ENCODE peak calls at places on chromosomes 16 and 17, in four cellular contexts. One of them, this sample, is unnamed.

GRCh38 chr17:28086519-28086918 is 44.0 kb downstream of the NLK start:
- DNase-seq in heart right ventricle: no peak
- DNase-seq in left ventricle myocardium inferior: no peak
- DNase-seq in neural progenitor cell: no peak
- DNase-seq in this sample: no peak

GRCh38 chr17:35051579-35052239 is 11.8 kb downstream of the RFFL start:
- DNase-seq in neural progenitor cell: no peak
- DNase-seq in heart right ventricle: no peak
- DNase-seq in left ventricle myocardium inferior: no peak
- DNase-seq in this sample: no peak

GRCh38 chr17:83068641-83069570 is 10.5 kb upstream of the METRNL start:
- DNase-seq in left ventricle myocardium inferior: no peak
- DNase-seq in heart right ventricle: no peak
- DNase-seq in neural progenitor cell: no peak
- DNase-seq in this sample: no peak

GRCh38 chr17:31687505-31688126 is 171.4 kb downstream of the COPRS start:
- DNase-seq in heart right ventricle: no peak
- DNase-seq in neural progenitor cell: no peak
- DNase-seq in left ventricle myocardium inferior: no peak
- DNase-seq in this sample: no peak

GRCh38 chr17:44774271-44775135 is 15.7 kb downstream of the ADAM11 start:
- DNase-seq in neural progenitor cell: peak; percentile 96
- DNase-seq in left ventricle myocardium inferior: peak; percentile 88
- DNase-seq in heart right ventricle: peak; percentile 88
- DNase-seq in this sample: peak; percentile 83

GRCh38 chr17:74424117-74424516 is 7.8 kb upstream of the GPRC5C start:
- DNase-seq in left ventricle myocardium inferior: no peak
- DNase-seq in neural progenitor cell: no peak
- DNase-seq in heart right ventricle: no peak
- DNase-seq in this sample: no peak

GRCh38 chr17:50459756-50460155 is 8.9 kb downstream of the CHAD start:
- DNase-seq in left ventricle myocardium inferior: no peak
- DNase-seq in neural progenitor cell: no peak
- DNase-seq in heart right ventricle: no peak
- DNase-seq in this sample: no peak

GRCh38 chr17:6970992-6971391 is 24.9 kb upstream of the ALOX12 start:
- DNase-seq in left ventricle myocardium inferior: no peak
- DNase-seq in neural progenitor cell: no peak
- DNase-seq in heart right ventricle: no peak
- DNase-seq in this sample: no peak

GRCh38 chr16:22232277-22233049 is 26.4 kb downstream of the EEF2K start:
- DNase-seq in neural progenitor cell: no peak
- DNase-seq in left ventricle myocardium inferior: no peak
- DNase-seq in heart right ventricle: no peak
- DNase-seq in this sample: peak; percentile 78

GRCh38 chr17:5562661-5563360 is 21.5 kb downstream of the NLRP1 start:
- DNase-seq in neural progenitor cell: no peak
- DNase-seq in left ventricle myocardium inferior: no peak
- DNase-seq in heart right ventricle: no peak
- DNase-seq in this sample: no peak

GRCh38 chr17:45092932-45093430 is 31.9 kb downstream of the NMT1 start:
- DNase-seq in heart right ventricle: peak; percentile 77
- DNase-seq in left ventricle myocardium inferior: peak; percentile 81
- DNase-seq in neural progenitor cell: no peak
- DNase-seq in this sample: peak; percentile 91

GRCh38 chr17:42748906-42749798 is 4.3 kb upstream of the EZH1 start:
- DNase-seq in neural progenitor cell: no peak
- DNase-seq in left ventricle myocardium inferior: no peak
- DNase-seq in heart right ventricle: no peak
- DNase-seq in this sample: no peak

GRCh38 chr16:11327277-11328171 is 17.7 kb upstream of the RMI2 start:
- DNase-seq in heart right ventricle: peak; percentile 29
- DNase-seq in neural progenitor cell: no peak
- DNase-seq in left ventricle myocardium inferior: peak; percentile 40
- DNase-seq in this sample: no peak

GRCh38 chr17:37657202-37657601 is 14.0 kb upstream of the DDX52 start:
- DNase-seq in neural progenitor cell: no peak
- DNase-seq in heart right ventricle: no peak
- DNase-seq in left ventricle myocardium inferior: no peak
- DNase-seq in this sample: no peak

GRCh38 chr17:50428831-50429424 is 2.9 kb downstream of the ACSF2 start:
- DNase-seq in left ventricle myocardium inferior: no peak
- DNase-seq in heart right ventricle: no peak
- DNase-seq in neural progenitor cell: no peak
- DNase-seq in this sample: peak; percentile 82

GRCh38 chr17:53313746-53314145 is 509.0 kb upstream of the KIF2B start:
- DNase-seq in neural progenitor cell: no peak
- DNase-seq in heart right ventricle: no peak
- DNase-seq in left ventricle myocardium inferior: no peak
- DNase-seq in this sample: no peak

GRCh38 chr17:65093930-65094329 is 37.4 kb upstream of the GNA13 start:
- DNase-seq in neural progenitor cell: no peak
- DNase-seq in heart right ventricle: no peak
- DNase-seq in left ventricle myocardium inferior: no peak
- DNase-seq in this sample: no peak
- TF ChIP-seq CTCF in neural progenitor cell: no peak
- TF ChIP-seq CTCF in heart right ventricle: no peak
- TF ChIP-seq CTCF in left ventricle myocardium inferior: no peak
- TF ChIP-seq CTCF in this sample: no peak

DNA sequence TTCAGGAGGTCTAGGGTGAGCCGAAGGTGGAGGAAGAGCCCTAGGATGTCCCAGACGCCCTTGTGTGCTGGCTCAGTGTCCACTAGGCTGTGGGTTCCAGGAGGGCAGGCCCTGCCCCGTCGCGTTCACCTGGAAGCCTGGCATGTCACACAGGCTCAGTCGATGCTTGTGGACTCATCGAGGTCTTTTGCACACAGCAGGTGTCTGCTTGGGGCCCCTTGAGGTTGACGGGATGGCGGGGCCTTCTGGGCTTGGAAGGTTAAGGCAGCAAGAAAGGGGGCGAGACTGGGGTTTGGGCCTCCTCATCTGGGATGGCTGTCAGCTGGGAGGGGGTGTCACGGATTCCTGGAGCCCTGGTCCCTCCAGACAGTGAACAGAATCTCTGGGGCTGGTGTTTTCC is 1.9 kb downstream of the RAP1GAP2 start:
- DNase-seq in left ventricle myocardium inferior: no peak
- DNase-seq in neural progenitor cell: no peak
- DNase-seq in heart right ventricle: no peak
- DNase-seq in this sample: no peak
- H3K4me1 ChIP-seq in left ventricle myocardium inferior: peaks cover 12% of the 10 kb centered on the region
- H3K4me1 ChIP-seq in neural progenitor cell: peaks cover 6% of the 10 kb centered on the region
- H3K4me1 ChIP-seq in heart right ventricle: no peaks in the 10 kb centered on the region
- H3K4me1 ChIP-seq in this sample: no peaks in the 10 kb centered on the region

GRCh38 chr17:16027708-16028584 is 28.3 kb downstream of the TTC19 start:
- DNase-seq in neural progenitor cell: no peak
- DNase-seq in heart right ventricle: no peak
- DNase-seq in left ventricle myocardium inferior: no peak
- DNase-seq in this sample: no peak
- H3K36me3 ChIP-seq in neural progenitor cell: peaks cover 19% of the 10 kb centered on the region
- H3K36me3 ChIP-seq in heart right ventricle: peaks cover 100% of the 10 kb centered on the region
- H3K36me3 ChIP-seq in left ventricle myocardium inferior: peaks cover 87% of the 10 kb centered on the region
- H3K36me3 ChIP-seq in this sample: peaks cover 11% of the 10 kb centered on the region

GRCh38 chr17:48561894-48562810 is 16.0 kb downstream of the HOXB4 start:
- DNase-seq in heart right ventricle: no peak
- DNase-seq in neural progenitor cell: no peak
- DNase-seq in left ventricle myocardium inferior: no peak
- DNase-seq in this sample: no peak
- TF ChIP-seq CTCF in heart right ventricle: no peak
- TF ChIP-seq CTCF in neural progenitor cell: peak; percentile 28
- TF ChIP-seq CTCF in left ventricle myocardium inferior: peak; percentile 8
- TF ChIP-seq CTCF in this sample: no peak

GRCh38 chr16:84214451-84215066 is 23.6 kb downstream of the ADAD2 start:
- DNase-seq in heart right ventricle: no peak
- DNase-seq in neural progenitor cell: no peak
- DNase-seq in left ventricle myocardium inferior: no peak
- DNase-seq in this sample: no peak
- H3K4me1 ChIP-seq in heart right ventricle: no peaks in the 10 kb centered on the region
- H3K4me1 ChIP-seq in neural progenitor cell: peaks cover 10% of the 10 kb centered on the region
- H3K4me1 ChIP-seq in left ventricle myocardium inferior: peaks cover 9% of the 10 kb centered on the region
- H3K4me1 ChIP-seq in this sample: no peaks in the 10 kb centered on the region

DNA sequence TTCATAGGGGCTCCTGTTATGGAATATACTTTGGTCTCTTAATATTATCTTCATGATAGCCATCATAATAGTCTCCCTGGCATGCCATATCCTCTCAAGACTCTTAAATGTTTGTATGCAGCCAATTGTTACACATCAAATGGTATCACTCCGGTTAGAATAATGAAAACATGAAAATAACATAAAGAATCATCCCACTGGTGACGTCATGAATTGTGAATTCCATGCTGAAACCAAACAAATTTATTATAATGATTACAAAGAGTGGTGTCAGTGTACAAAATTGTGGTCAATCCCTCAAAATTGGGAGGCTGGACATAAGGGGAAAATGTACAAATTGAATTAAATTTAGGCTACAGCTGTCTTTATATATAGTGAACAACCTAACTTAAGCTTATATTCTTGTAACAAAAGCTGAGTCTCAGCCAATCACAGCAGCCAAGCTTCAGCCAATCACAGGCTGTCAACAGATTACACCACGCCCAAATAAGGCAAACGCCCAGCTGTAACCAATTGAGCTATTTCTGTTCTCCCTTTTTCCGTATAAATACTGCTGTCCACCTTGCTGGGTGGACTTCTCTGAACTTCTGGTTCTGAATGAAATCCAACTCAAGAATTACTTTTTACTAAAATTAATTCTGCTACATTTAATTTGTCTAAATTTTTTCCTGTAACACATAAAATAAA is 156.1 kb downstream of the CHD9NB start:
- DNase-seq in heart right ventricle: no peak
- DNase-seq in left ventricle myocardium inferior: no peak
- DNase-seq in neural progenitor cell: no peak
- DNase-seq in this sample: no peak
- H3K36me3 ChIP-seq in heart right ventricle: no peaks in the 10 kb centered on the region
- H3K36me3 ChIP-seq in left ventricle myocardium inferior: no peaks in the 10 kb centered on the region
- H3K36me3 ChIP-seq in neural progenitor cell: no peaks in the 10 kb centered on the region
- H3K36me3 ChIP-seq in this sample: no peaks in the 10 kb centered on the region

DNA sequence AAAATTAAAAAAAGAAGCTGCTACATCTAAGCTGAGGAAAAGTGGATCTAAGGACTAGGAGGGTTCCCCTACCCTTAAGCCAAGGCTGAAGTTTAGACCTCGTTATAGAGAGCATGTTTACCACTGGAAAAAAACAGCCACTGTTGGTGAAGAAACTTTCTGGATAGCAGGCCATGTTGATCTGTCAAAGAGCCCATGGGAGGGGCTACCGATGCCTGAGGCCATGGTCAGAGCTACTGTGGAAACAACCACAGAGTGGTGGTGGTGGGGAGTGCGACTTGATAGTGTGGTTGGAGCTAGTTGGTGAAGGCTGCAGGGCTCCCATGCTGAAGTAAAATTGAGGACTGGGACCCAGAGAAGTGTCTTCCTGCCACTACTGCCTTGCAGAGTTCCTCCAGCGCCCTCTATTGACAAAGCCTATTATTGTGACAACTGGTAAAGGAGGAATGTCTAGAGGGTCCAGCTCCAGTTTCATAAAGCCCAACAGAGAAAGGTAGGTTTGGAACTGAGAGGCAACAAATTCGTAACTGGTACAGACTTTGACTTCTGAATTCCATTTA is 12.7 kb upstream of the FAM20A start:
- DNase-seq in heart right ventricle: peak; percentile 71
- DNase-seq in neural progenitor cell: peak; percentile 83
- DNase-seq in left ventricle myocardium inferior: no peak
- DNase-seq in this sample: no peak
- TF ChIP-seq CTCF in heart right ventricle: peak; percentile 76
- TF ChIP-seq CTCF in neural progenitor cell: peak; percentile 75
- TF ChIP-seq CTCF in left ventricle myocardium inferior: peak; percentile 74
- TF ChIP-seq CTCF in this sample: peak; percentile 6

DNA sequence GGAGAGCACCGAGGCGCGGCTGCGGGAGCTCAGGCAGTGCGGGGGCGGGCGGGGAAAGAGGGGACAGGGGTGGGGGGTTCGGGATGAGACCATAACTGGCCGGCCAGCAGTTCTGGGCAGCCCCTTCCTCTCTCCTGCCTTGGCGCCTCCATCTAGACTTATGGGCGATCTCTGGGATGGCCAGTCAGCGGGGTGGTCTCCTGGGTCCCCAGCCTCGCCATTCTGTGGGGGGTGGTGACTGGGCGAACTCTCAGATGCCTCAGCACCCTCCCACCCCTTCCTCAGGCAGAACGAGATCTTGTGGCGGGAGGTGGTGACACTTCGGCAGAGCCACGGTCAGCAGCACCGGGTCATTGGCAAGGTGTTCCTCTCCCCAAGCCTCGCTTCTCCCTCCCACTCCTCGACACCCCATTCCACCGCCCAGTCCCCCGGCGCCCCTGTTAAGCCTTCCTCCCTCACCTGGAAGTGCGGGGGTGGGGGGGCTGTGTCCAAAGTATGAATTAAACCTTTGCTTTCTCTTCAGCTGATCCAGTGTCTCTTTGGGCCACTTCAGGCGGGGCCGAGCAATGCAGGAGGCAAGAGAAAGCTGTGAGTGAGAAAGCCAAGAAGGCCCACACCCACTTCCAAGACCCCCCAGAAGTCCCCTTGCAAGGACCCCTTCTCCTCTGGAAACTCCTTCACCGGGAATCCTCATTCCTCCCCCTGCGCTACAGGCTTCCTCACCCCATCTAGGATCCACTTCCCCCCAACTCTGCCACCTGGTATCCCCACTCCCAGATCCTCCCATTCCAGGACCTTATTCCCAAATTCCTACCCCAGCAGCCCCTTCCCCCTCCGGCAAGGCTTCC is 1.7 kb downstream of the HSF4 start:
- DNase-seq in left ventricle myocardium inferior: no peak
- DNase-seq in neural progenitor cell: no peak
- DNase-seq in heart right ventricle: no peak
- DNase-seq in this sample: no peak
- H3K4me1 ChIP-seq in left ventricle myocardium inferior: peaks cover 70% of the 10 kb centered on the region
- H3K4me1 ChIP-seq in neural progenitor cell: peaks cover 6% of the 10 kb centered on the region
- H3K4me1 ChIP-seq in heart right ventricle: peaks cover 41% of the 10 kb centered on the region
- H3K4me1 ChIP-seq in this sample: peaks cover 33% of the 10 kb centered on the region

This sample was measured in prostate gland.